ENCODE peak calls at places on chromosomes 11 and 22, in six cellular contexts. L is choroid plexus epithelial cell; U is H4; T is NCI-H2029; K is activated naive CD8-positive, alpha-beta T cell treated with anti-CD3 and anti-CD28 coated beads, Interleukin-2, amount 50 U/mL, for 24 hours; S is GM04504. W is an unnamed sample.

GRCh38 chr22:17097701-17098100 is 12.9 kb downstream of the IL17RA start:
- DNase-seq in L (no peak), U (no peak), T (no peak), K (no peak), S (no peak), W (no peak)

GRCh38 chr11:67252831-67253239 is 13.4 kb upstream of the GRK2 start:
- DNase-seq in L (peak; percentile 61), U (no peak), T (no peak), K (no peak), S (no peak), W (no peak)

GRCh38 chr11:13337986-13338436 is 60.4 kb downstream of the BMAL1 start:
- DNase-seq in L (peak; percentile 89), U (peak; percentile 70), T (no peak), K (no peak), S (no peak), W (no peak)

GRCh38 chr11:108748971-108749370 is 84.1 kb downstream of the DDX10 start:
- DNase-seq in L (no peak), U (no peak), T (no peak), K (no peak), S (no peak), W (no peak)

GRCh38 chr11:79768343-79768742 is 327.5 kb upstream of the TENM4 start:
- DNase-seq in L (no peak), U (no peak), T (peak; percentile 2), K (no peak), S (no peak), W (no peak)

GRCh38 chr11:119316017-119316728 is 757 bp downstream of the MCAM start:
- DNase-seq in L (no peak), U (peak; percentile 62), T (peak; percentile 74), K (no peak), S (no peak), W (no peak)

GRCh38 chr11:68312117-68312779 is at the start of gene LRP5:
- DNase-seq in L (no peak), U (no peak), T (no peak), K (peak; percentile 36), S (no peak), W (peak; percentile 48)

GRCh38 chr22:44086759-44087158 is 62.7 kb downstream of the PARVB start:
- DNase-seq in L (no peak), U (no peak), T (no peak), K (no peak), S (no peak), W (no peak)

GRCh38 chr11:818396-819128 is at the start of gene PNPLA2:
- DNase-seq in L (no peak), U (no peak), T (no peak), K (no peak), S (peak; percentile 69), W (no peak)

GRCh38 chr11:66112041-66112491 is 42.0 kb downstream of the PACS1 start:
- DNase-seq in L (peak; percentile 36), U (no peak), T (no peak), K (no peak), S (no peak), W (no peak)

GRCh38 chr22:50399751-50400331 is 56.7 kb downstream of the PPP6R2 start:
- DNase-seq in L (peak; percentile 40), U (peak; percentile 27), T (no peak), K (peak; percentile 36), S (peak; percentile 12), W (no peak)

GRCh38 chr11:111347002-111347722 is 31.9 kb downstream of the POU2AF1 start:
- DNase-seq in L (no peak), U (no peak), T (no peak), K (no peak), S (no peak), W (no peak)

GRCh38 chr11:126163074-126163700 is 48.3 kb downstream of the RPUSD4 start:
- DNase-seq in L (peak; percentile 16), U (no peak), T (no peak), K (no peak), S (peak; percentile 89), W (no peak)

GRCh38 chr11:81570669-81571068 is 1163.0 kb downstream of the FAM181B start:
- DNase-seq in L (no peak), U (no peak), T (no peak), K (no peak), S (no peak), W (no peak)

GRCh38 chr11:66066751-66067150 is 3.3 kb upstream of the PACS1 start:
- DNase-seq in L (no peak), U (no peak), T (no peak), K (no peak), S (no peak), W (no peak)

GRCh38 chr22:42262964-42263363 is 7.5 kb downstream of the TCF20 start:
- DNase-seq in L (no peak), U (no peak), T (peak; percentile 23), K (no peak), S (no peak), W (no peak)

GRCh38 chr11:61777234-61778090 is 14.9 kb downstream of the TMEM258 start:
- DNase-seq in L (no peak), U (no peak), T (no peak), K (peak; percentile 62), S (no peak), W (no peak)

GRCh38 chr11:132080121-132080520 is 709.7 kb downstream of the NTM start:
- DNase-seq in L (no peak), U (no peak), T (no peak), K (no peak), S (no peak), W (no peak)

GRCh38 chr11:73257342-73258103 is 14.6 kb upstream of the P2RY6 start:
- DNase-seq in L (peak; percentile 79), U (peak; percentile 79), T (no peak), K (no peak), S (peak; percentile 88), W (no peak)

GRCh38 chr11:9675691-9676090 is 11.8 kb downstream of the SWAP70 start:
- DNase-seq in L (no peak), U (no peak), T (no peak), K (no peak), S (no peak), W (no peak)

GRCh38 chr11:127369301-127369968 is 368.9 kb upstream of the KIRREL3 start:
- DNase-seq in L (no peak), U (no peak), T (no peak), K (no peak), S (no peak), W (no peak)

GRCh38 chr22:40588726-40589125 is 47.8 kb downstream of the MRTFA start:
- DNase-seq in L (peak; percentile 90), U (peak; percentile 11), T (no peak), K (no peak), S (no peak), W (no peak)

GRCh38 chr11:118610773-118611432 is 3.5 kb downstream of the PHLDB1 start:
- DNase-seq in L (peak; percentile 77), U (no peak), T (peak; percentile 65), K (peak; percentile 92), S (no peak), W (peak; percentile 64)

GRCh38 chr11:110951609-110952008 is 239.4 kb upstream of the ARHGAP20 start:
- DNase-seq in L (no peak), U (no peak), T (peak; percentile 73), K (no peak), S (no peak), W (no peak)

GRCh38 chr11:8262552-8263108 is 1.0 kb downstream of the LMO1 start:
- DNase-seq in L (peak; percentile 62), U (no peak), T (peak; percentile 54), K (peak; percentile 34), S (peak; percentile 26), W (peak; percentile 58)

GRCh38 chr11:100923555-100923954 is 206.1 kb downstream of the PGR start:
- DNase-seq in L (peak; percentile 53), U (no peak), T (no peak), K (no peak), S (no peak), W (no peak)

GRCh38 chr11:7703785-7704184 is 2.5 kb downstream of the OVCH2 start:
- DNase-seq in L (no peak), U (no peak), T (no peak), K (no peak), S (no peak), W (no peak)

GRCh38 chr22:29031236-29031982 is 30.2 kb downstream of the C22orf31 start:
- DNase-seq in L (peak; percentile 97), U (peak; percentile 97), T (peak; percentile 6), K (peak; percentile 11), S (peak; percentile 79), W (peak; percentile 45)

GRCh38 chr11:126485986-126486635 is 130.6 kb downstream of the ST3GAL4 start:
- DNase-seq in L (no peak), U (no peak), T (no peak), K (no peak), S (no peak), W (no peak)

GRCh38 chr11:65528819-65529350 is 4.0 kb downstream of the SCYL1 start:
- DNase-seq in L (no peak), U (no peak), T (no peak), K (no peak), S (no peak), W (no peak)

GRCh38 chr11:120306519-120307242 is 18.4 kb upstream of the TLCD5 start:
- DNase-seq in L (peak; percentile 69), U (peak; percentile 82), T (no peak), K (no peak), S (peak; percentile 82), W (no peak)

GRCh38 chr11:129639300-129639699 is 176.3 kb upstream of the TMEM45B start:
- DNase-seq in L (peak; percentile 95), U (peak; percentile 87), T (peak; percentile 81), K (peak; percentile 23), S (peak; percentile 73), W (no peak)

GRCh38 chr11:117908261-117908895 is 20.8 kb downstream of the TMPRSS13 start:
- DNase-seq in L (no peak), U (no peak), T (no peak), K (no peak), S (no peak), W (no peak)

GRCh38 chr22:22460635-22461034 is 47.9 kb downstream of the ZNF280B start:
- DNase-seq in L (peak; percentile 35), U (no peak), T (no peak), K (no peak), S (no peak), W (no peak)

GRCh38 chr11:119355091-119355843 is 8.8 kb upstream of the MFRP start:
- DNase-seq in L (no peak), U (no peak), T (no peak), K (no peak), S (no peak), W (no peak)

GRCh38 chr22:47213571-47214230 is 451.3 kb downstream of the TBC1D22A start:
- DNase-seq in L (peak; percentile 32), U (no peak), T (no peak), K (peak; percentile 64), S (no peak), W (no peak)

GRCh38 chr22:45631140-45631539 is 40.5 kb upstream of the ATXN10 start:
- DNase-seq in L (no peak), U (no peak), T (no peak), K (no peak), S (no peak), W (no peak)

GRCh38 chr22:25940479-25940878 is 198.5 kb downstream of the MYO18B start:
- DNase-seq in L (no peak), U (no peak), T (no peak), K (no peak), S (no peak), W (no peak)

GRCh38 chr11:14636119-14636518 is 7.5 kb upstream of the PDE3B start:
- DNase-seq in L (no peak), U (no peak), T (no peak), K (no peak), S (no peak), W (no peak)

W was measured in mesothelial cell of epicardium.